ENCODE peak calls at places on chromosome 16, in five cellular contexts. D, X, Z, V and I are unnamed samples.

GRCh38 chr16:83136924-83137323 is 510.2 kb downstream of the CDH13 start:
- DNase-seq in D (no peak), X (no peak), Z (no peak), V (no peak), I (no peak)

GRCh38 chr16:9047689-9048301 is 43.6 kb upstream of the HAPSTR1 start:
- DNase-seq in D (peak), X (peak), Z (peak), V (peak), I (peak)

GRCh38 chr16:71351558-71351901 is 7.0 kb upstream of the CALB2 start:
- DNase-seq in D (no peak), X (no peak), Z (no peak), V (peak), I (no peak)

GRCh38 chr16:583815-584591 is 5.9 kb upstream of the RAB40C start:
- DNase-seq in D (no peak), X (no peak), Z (no peak), V (no peak), I (peak)

GRCh38 chr16:24328835-24329418 is 72.8 kb downstream of the CACNG3 start:
- DNase-seq in D (no peak), X (no peak), Z (no peak), V (no peak), I (no peak)

GRCh38 chr16:11198817-11199216 is 57.2 kb downstream of the SOCS1 start:
- DNase-seq in D (no peak), X (no peak), Z (no peak), V (no peak), I (peak)

GRCh38 chr16:12162151-12162559 is 185.6 kb downstream of the SNX29 start:
- DNase-seq in D (no peak), X (no peak), Z (peak), V (no peak), I (no peak)

GRCh38 chr16:29694384-29695195 is 15.6 kb downstream of the QPRT start:
- DNase-seq in D (no peak), X (no peak), Z (no peak), V (no peak), I (no peak)

GRCh38 chr16:73616186-73616585 is 568.3 kb upstream of the ZFHX3 start:
- DNase-seq in D (no peak), X (no peak), Z (no peak), V (peak), I (peak)

GRCh38 chr16:48409839-48410610 is 24.8 kb upstream of the SIAH1 start:
- DNase-seq in D (peak), X (no peak), Z (peak), V (no peak), I (no peak)

GRCh38 chr16:76277099-76278030 is at the start of gene CNTNAP4:
- DNase-seq in D (no peak), X (no peak), Z (no peak), V (no peak), I (no peak)